ENCODE peak calls at places on chromosomes 1 and 21, in nine cellular contexts. One of them, this sample, is unnamed.

GRCh38 chr1:235511470-235512240 is 7.4 kb upstream of the B3GALNT2 start:
- DNase-seq in mesendoderm: peak; percentile 67
- DNase-seq in uterus: no peak
- DNase-seq in endodermal cell: peak; percentile 68
- DNase-seq in aorta: no peak
- DNase-seq in CD8-positive, alpha-beta T cell: no peak
- DNase-seq in astrocyte: peak; percentile 49
- DNase-seq in H7: no peak
- DNase-seq in K562: peak; percentile 29
- DNase-seq in this sample: peak; percentile 56

GRCh38 chr21:39961251-39961650 is 94.0 kb downstream of the PCP4 start:
- DNase-seq in CD8-positive, alpha-beta T cell: no peak
- DNase-seq in uterus: no peak
- DNase-seq in astrocyte: peak; percentile 48
- DNase-seq in K562: no peak
- DNase-seq in endodermal cell: no peak
- DNase-seq in mesendoderm: no peak
- DNase-seq in aorta: no peak
- DNase-seq in H7: no peak
- DNase-seq in this sample: no peak

GRCh38 chr1:183139281-183139942 is 46.7 kb upstream of the LAMC2 start:
- DNase-seq in uterus: no peak
- DNase-seq in aorta: no peak
- DNase-seq in CD8-positive, alpha-beta T cell: no peak
- DNase-seq in astrocyte: peak; percentile 40
- DNase-seq in K562: no peak
- DNase-seq in mesendoderm: no peak
- DNase-seq in endodermal cell: no peak
- DNase-seq in H7: no peak
- DNase-seq in this sample: no peak

GRCh38 chr1:119481951-119482350 is 25.1 kb upstream of the HSD3B1 start:
- DNase-seq in H7: no peak
- DNase-seq in astrocyte: no peak
- DNase-seq in K562: no peak
- DNase-seq in uterus: no peak
- DNase-seq in endodermal cell: no peak
- DNase-seq in mesendoderm: no peak
- DNase-seq in aorta: no peak
- DNase-seq in CD8-positive, alpha-beta T cell: no peak
- DNase-seq in this sample: no peak

GRCh38 chr1:29762635-29763034 is 526.3 kb downstream of the PTPRU start:
- DNase-seq in mesendoderm: no peak
- DNase-seq in H7: no peak
- DNase-seq in aorta: no peak
- DNase-seq in astrocyte: no peak
- DNase-seq in uterus: no peak
- DNase-seq in CD8-positive, alpha-beta T cell: no peak
- DNase-seq in endodermal cell: no peak
- DNase-seq in K562: no peak
- DNase-seq in this sample: no peak

GRCh38 chr1:181124206-181124825 is 35.8 kb downstream of the IER5 start:
- DNase-seq in aorta: no peak
- DNase-seq in CD8-positive, alpha-beta T cell: no peak
- DNase-seq in endodermal cell: peak; percentile 40
- DNase-seq in H7: no peak
- DNase-seq in mesendoderm: no peak
- DNase-seq in uterus: no peak
- DNase-seq in astrocyte: no peak
- DNase-seq in K562: peak; percentile 49
- DNase-seq in this sample: no peak

GRCh38 chr1:204961765-204962419 is 81.1 kb upstream of the CNTN2 start:
- DNase-seq in endodermal cell: no peak
- DNase-seq in H7: no peak
- DNase-seq in CD8-positive, alpha-beta T cell: no peak
- DNase-seq in astrocyte: no peak
- DNase-seq in aorta: no peak
- DNase-seq in mesendoderm: peak; percentile 32
- DNase-seq in uterus: no peak
- DNase-seq in K562: no peak
- DNase-seq in this sample: peak; percentile 32

GRCh38 chr1:236845830-236846229 is 50.7 kb downstream of the MTR start:
- DNase-seq in astrocyte: no peak
- DNase-seq in uterus: no peak
- DNase-seq in aorta: no peak
- DNase-seq in CD8-positive, alpha-beta T cell: no peak
- DNase-seq in K562: no peak
- DNase-seq in mesendoderm: no peak
- DNase-seq in H7: no peak
- DNase-seq in endodermal cell: no peak
- DNase-seq in this sample: no peak

GRCh38 chr1:59446257-59446901 is 149.5 kb downstream of the FGGY start:
- DNase-seq in mesendoderm: peak; percentile 29
- DNase-seq in K562: peak; percentile 20
- DNase-seq in aorta: no peak
- DNase-seq in astrocyte: peak; percentile 87
- DNase-seq in uterus: peak; percentile 61
- DNase-seq in H7: peak; percentile 6
- DNase-seq in endodermal cell: no peak
- DNase-seq in CD8-positive, alpha-beta T cell: no peak
- DNase-seq in this sample: peak; percentile 7

GRCh38 chr1:161932668-161933067 is 91.0 kb downstream of the OLFML2B start:
- DNase-seq in aorta: no peak
- DNase-seq in uterus: no peak
- DNase-seq in K562: no peak
- DNase-seq in astrocyte: no peak
- DNase-seq in H7: no peak
- DNase-seq in mesendoderm: no peak
- DNase-seq in endodermal cell: no peak
- DNase-seq in CD8-positive, alpha-beta T cell: no peak
- DNase-seq in this sample: no peak

GRCh38 chr1:232925421-232926202 is 24.8 kb upstream of the NTPCR start:
- DNase-seq in uterus: no peak
- DNase-seq in CD8-positive, alpha-beta T cell: no peak
- DNase-seq in H7: no peak
- DNase-seq in aorta: no peak
- DNase-seq in K562: no peak
- DNase-seq in astrocyte: no peak
- DNase-seq in endodermal cell: no peak
- DNase-seq in mesendoderm: no peak
- DNase-seq in this sample: no peak

GRCh38 chr1:73644198-73644597 is 553.8 kb downstream of the LRRIQ3 start:
- DNase-seq in aorta: no peak
- DNase-seq in mesendoderm: no peak
- DNase-seq in endodermal cell: no peak
- DNase-seq in CD8-positive, alpha-beta T cell: no peak
- DNase-seq in astrocyte: no peak
- DNase-seq in H7: no peak
- DNase-seq in uterus: no peak
- DNase-seq in K562: no peak
- DNase-seq in this sample: no peak

GRCh38 chr1:153395136-153395685 is 4.3 kb upstream of the S100A8 start:
- DNase-seq in aorta: peak; percentile 52
- DNase-seq in uterus: no peak
- DNase-seq in CD8-positive, alpha-beta T cell: no peak
- DNase-seq in astrocyte: no peak
- DNase-seq in H7: peak; percentile 5
- DNase-seq in K562: no peak
- DNase-seq in mesendoderm: no peak
- DNase-seq in endodermal cell: peak; percentile 31
- DNase-seq in this sample: no peak

GRCh38 chr1:202013601-202014000 is 3.2 kb downstream of the ELF3 start:
- DNase-seq in uterus: no peak
- DNase-seq in astrocyte: no peak
- DNase-seq in aorta: no peak
- DNase-seq in endodermal cell: no peak
- DNase-seq in H7: no peak
- DNase-seq in K562: no peak
- DNase-seq in CD8-positive, alpha-beta T cell: no peak
- DNase-seq in mesendoderm: no peak
- DNase-seq in this sample: no peak

GRCh38 chr1:160500321-160500990 is 22.6 kb downstream of the SLAMF6 start:
- DNase-seq in CD8-positive, alpha-beta T cell: no peak
- DNase-seq in H7: no peak
- DNase-seq in K562: no peak
- DNase-seq in astrocyte: no peak
- DNase-seq in uterus: no peak
- DNase-seq in aorta: no peak
- DNase-seq in mesendoderm: no peak
- DNase-seq in endodermal cell: no peak
- DNase-seq in this sample: no peak

GRCh38 chr1:172658871-172659453 is at the start of gene FASLG:
- DNase-seq in H7: no peak
- DNase-seq in mesendoderm: no peak
- DNase-seq in aorta: peak; percentile 77
- DNase-seq in CD8-positive, alpha-beta T cell: peak; percentile 50
- DNase-seq in uterus: no peak
- DNase-seq in astrocyte: peak; percentile 17
- DNase-seq in K562: peak; percentile 55
- DNase-seq in endodermal cell: no peak
- DNase-seq in this sample: no peak

GRCh38 chr1:216216304-216216703 is 206.9 kb downstream of the USH2A start:
- DNase-seq in CD8-positive, alpha-beta T cell: no peak
- DNase-seq in H7: no peak
- DNase-seq in K562: no peak
- DNase-seq in mesendoderm: peak; percentile 37
- DNase-seq in aorta: no peak
- DNase-seq in endodermal cell: no peak
- DNase-seq in uterus: no peak
- DNase-seq in astrocyte: no peak
- DNase-seq in this sample: no peak
- H3K36me3 ChIP-seq in CD8-positive, alpha-beta T cell: no peaks in the 10 kb centered on the region
- H3K36me3 ChIP-seq in H7: no peaks in the 10 kb centered on the region
- H3K36me3 ChIP-seq in K562: no peaks in the 10 kb centered on the region
- H3K36me3 ChIP-seq in mesendoderm: no peaks in the 10 kb centered on the region
- H3K36me3 ChIP-seq in aorta: no peaks in the 10 kb centered on the region
- H3K36me3 ChIP-seq in endodermal cell: no peaks in the 10 kb centered on the region
- H3K36me3 ChIP-seq in uterus: no peaks in the 10 kb centered on the region
- H3K36me3 ChIP-seq in astrocyte: no peaks in the 10 kb centered on the region
- H3K36me3 ChIP-seq in this sample: no peaks in the 10 kb centered on the region

DNA sequence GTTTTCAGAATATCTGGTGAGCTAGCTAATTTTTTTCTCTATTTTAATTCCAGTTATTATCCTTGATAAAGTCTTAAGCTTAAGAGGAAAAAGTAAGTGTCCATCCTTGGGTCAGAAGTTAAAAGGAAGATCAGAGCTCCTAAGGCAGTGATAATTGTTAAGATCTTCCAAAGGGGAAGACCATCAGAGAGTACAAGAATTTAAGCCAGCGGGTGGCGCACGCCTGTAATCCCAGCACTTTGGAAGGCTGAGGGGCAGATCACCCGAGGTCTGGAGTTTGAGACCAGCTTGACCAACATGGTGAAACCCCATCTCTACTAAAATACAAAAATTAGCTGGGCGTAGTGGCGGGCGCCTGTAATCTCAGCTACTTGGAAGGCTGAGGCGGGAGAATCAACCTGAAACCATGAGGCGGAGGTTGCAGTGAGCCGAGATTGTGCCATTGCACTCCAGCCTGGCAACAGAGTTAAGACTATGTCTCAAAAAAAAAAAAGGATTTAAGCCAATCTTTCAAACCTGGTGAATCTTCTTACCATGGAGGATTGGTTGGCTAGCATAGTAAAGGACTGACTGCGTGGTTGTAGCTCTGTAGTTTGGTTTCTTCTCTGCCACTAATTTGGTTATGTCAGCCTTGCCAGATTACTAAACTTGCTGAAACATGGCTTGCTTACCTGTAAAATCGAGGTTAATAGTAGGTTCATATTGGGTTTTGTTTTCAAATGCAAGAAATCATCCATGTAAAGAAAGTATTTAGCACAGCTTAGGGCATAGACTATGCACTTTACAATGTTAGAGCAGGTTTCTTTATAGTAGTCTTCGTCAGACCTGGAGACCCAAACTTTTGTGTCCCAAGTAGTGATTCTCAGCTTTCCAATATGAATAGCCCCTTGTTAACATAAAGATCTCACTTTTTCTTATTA is 15.9 kb downstream of the AKIRIN1 start:
- DNase-seq in CD8-positive, alpha-beta T cell: no peak
- DNase-seq in K562: no peak
- DNase-seq in astrocyte: no peak
- DNase-seq in uterus: no peak
- DNase-seq in endodermal cell: no peak
- DNase-seq in aorta: no peak
- DNase-seq in mesendoderm: no peak
- DNase-seq in H7: peak; percentile 2
- DNase-seq in this sample: peak; percentile 57
- H3K36me3 ChIP-seq in CD8-positive, alpha-beta T cell: peaks cover 41% of the 10 kb centered on the region
- H3K36me3 ChIP-seq in K562: peaks cover 77% of the 10 kb centered on the region
- H3K36me3 ChIP-seq in astrocyte: peaks cover 50% of the 10 kb centered on the region
- H3K36me3 ChIP-seq in uterus: no peaks in the 10 kb centered on the region
- H3K36me3 ChIP-seq in endodermal cell: peaks cover 84% of the 10 kb centered on the region
- H3K36me3 ChIP-seq in aorta: peaks cover 6% of the 10 kb centered on the region
- H3K36me3 ChIP-seq in mesendoderm: peaks cover 3% of the 10 kb centered on the region
- H3K36me3 ChIP-seq in H7: peaks cover 43% of the 10 kb centered on the region
- H3K36me3 ChIP-seq in this sample: peaks cover 50% of the 10 kb centered on the region

DNA sequence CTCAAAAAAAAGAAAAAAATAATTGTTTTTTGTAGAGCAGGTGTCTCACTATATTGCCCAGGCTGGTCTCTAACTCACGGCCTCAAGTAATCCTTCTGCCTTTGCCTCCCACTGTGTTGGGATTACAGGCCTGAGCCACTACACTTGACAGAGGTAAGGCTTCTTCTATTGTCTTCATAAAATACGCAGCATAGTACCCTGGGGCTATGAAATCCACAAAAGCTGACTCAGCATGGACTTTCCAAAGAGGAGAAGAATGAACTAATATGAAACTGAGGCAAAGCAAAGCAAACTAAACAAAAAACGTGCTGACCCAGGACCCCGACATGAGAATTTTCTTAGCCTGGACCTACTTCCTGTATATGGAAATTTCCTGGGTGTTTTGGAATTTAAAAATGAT is 18.5 kb upstream of the ATP13A2 start:
- DNase-seq in CD8-positive, alpha-beta T cell: no peak
- DNase-seq in astrocyte: no peak
- DNase-seq in H7: no peak
- DNase-seq in endodermal cell: peak; percentile 40
- DNase-seq in mesendoderm: peak; percentile 51
- DNase-seq in K562: no peak
- DNase-seq in aorta: no peak
- DNase-seq in uterus: no peak
- DNase-seq in this sample: no peak
- H3K36me3 ChIP-seq in CD8-positive, alpha-beta T cell: peaks cover 37% of the 10 kb centered on the region
- H3K36me3 ChIP-seq in astrocyte: peaks cover 39% of the 10 kb centered on the region
- H3K36me3 ChIP-seq in H7: peaks cover 26% of the 10 kb centered on the region
- H3K36me3 ChIP-seq in endodermal cell: peaks cover 64% of the 10 kb centered on the region
- H3K36me3 ChIP-seq in mesendoderm: peaks cover 13% of the 10 kb centered on the region
- H3K36me3 ChIP-seq in K562: peaks cover 92% of the 10 kb centered on the region
- H3K36me3 ChIP-seq in aorta: peaks cover 13% of the 10 kb centered on the region
- H3K36me3 ChIP-seq in uterus: no peaks in the 10 kb centered on the region
- H3K36me3 ChIP-seq in this sample: peaks cover 24% of the 10 kb centered on the region

GRCh38 chr21:45999581-46000181 is 18.1 kb downstream of the COL6A1 start:
- DNase-seq in mesendoderm: no peak
- DNase-seq in aorta: no peak
- DNase-seq in endodermal cell: peak; percentile 26
- DNase-seq in CD8-positive, alpha-beta T cell: peak; percentile 4
- DNase-seq in astrocyte: no peak
- DNase-seq in H7: no peak
- DNase-seq in uterus: peak; percentile 29
- DNase-seq in K562: no peak
- DNase-seq in this sample: no peak
- H3K36me3 ChIP-seq in mesendoderm: peaks cover 34% of the 10 kb centered on the region
- H3K36me3 ChIP-seq in aorta: peaks cover 27% of the 10 kb centered on the region
- H3K36me3 ChIP-seq in endodermal cell: no peaks in the 10 kb centered on the region
- H3K36me3 ChIP-seq in CD8-positive, alpha-beta T cell: no peaks in the 10 kb centered on the region
- H3K36me3 ChIP-seq in astrocyte: peaks cover 18% of the 10 kb centered on the region
- H3K36me3 ChIP-seq in H7: no peaks in the 10 kb centered on the region
- H3K36me3 ChIP-seq in uterus: no peaks in the 10 kb centered on the region
- H3K36me3 ChIP-seq in K562: no peaks in the 10 kb centered on the region
- H3K36me3 ChIP-seq in this sample: peaks cover 3% of the 10 kb centered on the region

GRCh38 chr1:223765719-223766340 is 53.5 kb downstream of the CAPN2 start:
- DNase-seq in CD8-positive, alpha-beta T cell: no peak
- DNase-seq in aorta: no peak
- DNase-seq in uterus: no peak
- DNase-seq in mesendoderm: no peak
- DNase-seq in H7: no peak
- DNase-seq in endodermal cell: no peak
- DNase-seq in astrocyte: no peak
- DNase-seq in K562: no peak
- DNase-seq in this sample: no peak
- H3K36me3 ChIP-seq in CD8-positive, alpha-beta T cell: peaks cover 40% of the 10 kb centered on the region
- H3K36me3 ChIP-seq in aorta: peaks cover 7% of the 10 kb centered on the region
- H3K36me3 ChIP-seq in uterus: no peaks in the 10 kb centered on the region
- H3K36me3 ChIP-seq in mesendoderm: no peaks in the 10 kb centered on the region
- H3K36me3 ChIP-seq in H7: peaks cover 9% of the 10 kb centered on the region
- H3K36me3 ChIP-seq in endodermal cell: peaks cover 73% of the 10 kb centered on the region
- H3K36me3 ChIP-seq in astrocyte: peaks cover 71% of the 10 kb centered on the region
- H3K36me3 ChIP-seq in K562: peaks cover 73% of the 10 kb centered on the region
- H3K36me3 ChIP-seq in this sample: no peaks in the 10 kb centered on the region

This sample was measured in GM23338.